ENCODE peak calls at places on chromosomes 6 and 20, in eight cellular contexts. J is GM23338, O is tibial nerve, X is lower lobe of right lung, W is tibial artery, P is upper lobe of right lung, I is A549, G is left ventricle myocardium inferior. A is an unnamed sample. For H3K4me1, the result is how much of the 10 kb centered on the place peaks cover.

GRCh38 chr6:157264701-157265100 is 58.6 kb downstream of the TMEM242 start:
- DNase-seq in P (no peak), J (no peak), G (no peak), I (no peak), O (no peak), X (no peak), W (peak), A (no peak)

GRCh38 chr6:159761135-159761872 is 541 bp upstream of the ACAT2 start:
- DNase-seq in O (no peak), J (peak), X (peak), W (peak), P (peak), I (no peak), G (no peak), A (peak)

GRCh38 chr6:39188577-39188976 is 40.7 kb downstream of the KCNK5 start:
- DNase-seq in W (no peak), X (no peak), O (no peak), P (no peak), J (no peak), I (no peak), G (no peak), A (no peak)

GRCh38 chr20:44065401-44066340 is 121.3 kb downstream of the JPH2 start:
- DNase-seq in O (no peak), X (no peak), W (no peak), G (no peak), J (no peak), I (no peak), P (peak), A (no peak)

GRCh38 chr6:16163535-16164300 is 34.8 kb downstream of the MYLIP start:
- DNase-seq in I (no peak), X (no peak), G (no peak), J (no peak), O (no peak), P (no peak), W (no peak), A (no peak)

GRCh38 chr20:5881714-5882113 is 68.6 kb downstream of the TRMT6 start:
- DNase-seq in I (no peak), J (peak), G (no peak), W (no peak), O (no peak), P (no peak), X (no peak), A (no peak)

GRCh38 chr6:134732761-134733160 is 217.1 kb downstream of the ALDH8A1 start:
- DNase-seq in W (no peak), G (no peak), P (no peak), O (no peak), I (no peak), J (no peak), X (no peak), A (no peak)

GRCh38 chr20:34538671-34539123 is 19.8 kb upstream of the MAP1LC3A start:
- DNase-seq in P (peak), O (no peak), J (peak), I (peak), G (peak), X (peak), W (no peak), A (no peak)

GRCh38 chr6:30360139-30360538 is 15.2 kb downstream of the RPP21 start:
- DNase-seq in I (no peak), P (no peak), G (no peak), J (peak), O (no peak), W (no peak), X (no peak), A (no peak)

GRCh38 chr20:11646359-11646758 is 271.3 kb upstream of the BTBD3 start:
- DNase-seq in I (peak), O (no peak), G (no peak), W (no peak), P (no peak), J (no peak), X (no peak), A (peak)

GRCh38 chr6:83597511-83597910 is 85.2 kb downstream of the PRSS35 start:
- DNase-seq in O (no peak), I (no peak), X (no peak), J (no peak), G (no peak), W (no peak), P (no peak), A (no peak)

GRCh38 chr20:36871640-36872570 is 4.0 kb upstream of the TLDC2 start:
- DNase-seq in G (no peak), X (peak), W (no peak), P (no peak), J (no peak), O (no peak), I (no peak), A (no peak)

GRCh38 chr6:1267057-1267732 is 44.7 kb upstream of the FOXQ1 start:
- DNase-seq in I (peak), W (no peak), X (no peak), P (no peak), J (no peak), O (no peak), G (no peak), A (no peak)

GRCh38 chr20:51378171-51378928 is 164.2 kb downstream of the NFATC2 start:
- DNase-seq in G (no peak), J (peak), W (peak), I (peak), P (peak), O (no peak), X (no peak), A (peak)

GRCh38 chr6:10248378-10248843 is 166.5 kb downstream of the TFAP2A start:
- DNase-seq in X (no peak), W (no peak), O (no peak), G (no peak), J (peak), P (no peak), I (no peak), A (no peak)

GRCh38 chr20:61797200-61797599 is 268.5 kb downstream of the TAF4 start:
- DNase-seq in I (no peak), X (peak), O (no peak), W (no peak), P (no peak), J (peak), G (no peak), A (no peak)

GRCh38 chr20:2859330-2860121 is 13.8 kb upstream of the PTPRA start:
- DNase-seq in P (no peak), W (no peak), X (no peak), J (no peak), I (no peak), G (no peak), O (no peak), A (no peak)

GRCh38 chr6:85997206-85997605 is 354.5 kb upstream of the SYNCRIP start:
- DNase-seq in G (no peak), J (no peak), O (no peak), X (no peak), I (no peak), P (no peak), W (no peak), A (no peak)

GRCh38 chr20:7976015-7976414 is 35.8 kb upstream of the HAO1 start:
- DNase-seq in P (no peak), I (no peak), O (no peak), J (no peak), W (no peak), X (no peak), G (no peak), A (no peak)

GRCh38 chr6:14354919-14355572 is 237.5 kb downstream of the CD83 start:
- DNase-seq in O (peak), J (no peak), W (peak), P (no peak), X (peak), G (peak), I (peak), A (no peak)

GRCh38 chr6:143579703-143580102 is 68.2 kb upstream of the FUCA2 start:
- DNase-seq in O (no peak), G (peak), P (no peak), I (no peak), W (peak), J (no peak), X (no peak), A (no peak)

GRCh38 chr20:44911264-44911921 is 1.5 kb downstream of the PABPC1L start:
- DNase-seq in J (peak), X (peak), W (no peak), I (peak), P (peak), G (no peak), O (no peak), A (peak)

GRCh38 chr20:58296328-58296837 is 13.1 kb upstream of the RAB22A start:
- DNase-seq in I (no peak), J (no peak), W (no peak), X (no peak), O (no peak), G (no peak), P (no peak), A (no peak)

GRCh38 chr6:154403803-154404202 is 47.2 kb upstream of the IPCEF1 start:
- DNase-seq in O (no peak), J (no peak), P (no peak), I (no peak), W (no peak), G (no peak), X (no peak), A (no peak)

GRCh38 chr6:24666097-24666615 is 543 bp downstream of the TDP2 start:
- DNase-seq in X (peak), J (no peak), I (no peak), W (peak), P (peak), O (no peak), G (peak), A (peak)

GRCh38 chr20:650954-651353 is 2.0 kb downstream of the SRXN1 start:
- DNase-seq in G (no peak), I (peak), X (no peak), J (peak), O (no peak), W (no peak), P (no peak), A (no peak)
- TF ChIP-seq CTCF in G (peak), I (no peak), X (no peak), J (no peak), O (no peak), W (no peak), P (no peak), A (peak)

DNA sequence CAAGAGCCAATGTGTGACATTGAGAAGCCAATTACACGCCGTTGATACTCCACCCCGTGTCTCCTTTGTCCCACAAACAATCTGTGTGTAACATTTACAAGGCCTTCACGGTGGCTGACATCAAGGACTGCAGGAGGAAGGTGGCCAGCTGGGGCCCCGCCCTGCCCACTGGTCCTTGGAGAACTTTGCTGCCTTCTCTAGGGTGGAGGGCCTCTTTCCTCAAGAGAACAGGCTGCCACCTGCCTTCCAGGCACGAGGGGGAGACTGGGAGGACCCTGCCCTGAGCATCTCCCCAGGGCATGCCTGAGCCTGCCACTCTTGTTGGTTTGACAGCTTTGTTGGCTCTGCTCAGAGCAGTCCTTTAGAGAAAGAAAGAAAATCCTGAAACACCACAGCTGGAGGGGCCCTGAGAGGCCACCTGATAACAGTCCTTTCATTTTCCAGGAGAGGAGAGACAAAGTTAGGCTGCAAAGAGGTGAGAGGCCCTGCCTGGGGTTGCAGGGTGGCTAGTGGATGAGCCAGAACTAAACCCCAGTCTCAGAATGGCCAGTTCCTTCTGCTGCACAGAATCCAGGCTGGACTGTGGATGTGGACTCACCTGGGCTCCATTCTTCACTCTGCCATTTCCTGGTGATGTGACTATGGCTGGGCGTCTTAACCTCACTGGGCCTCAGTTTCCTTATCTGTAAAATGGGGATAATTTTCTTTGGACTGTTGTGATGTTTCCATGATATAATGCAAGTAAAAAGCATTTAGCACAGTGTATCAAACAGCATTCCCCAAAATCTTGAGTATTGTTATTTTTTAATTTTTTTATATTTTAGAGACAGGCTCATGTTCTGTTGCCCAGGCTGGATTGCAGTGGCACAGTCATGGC is 5.7 kb upstream of the IP6K3 start:
- DNase-seq in P (no peak), G (no peak), O (no peak), J (no peak), W (no peak), X (no peak), I (no peak), A (no peak)
- H3K4me1 ChIP-seq in P (under half), G (under half), O (under half), J (under half), W (under half), X (under half), I (under half), A (under half)

DNA sequence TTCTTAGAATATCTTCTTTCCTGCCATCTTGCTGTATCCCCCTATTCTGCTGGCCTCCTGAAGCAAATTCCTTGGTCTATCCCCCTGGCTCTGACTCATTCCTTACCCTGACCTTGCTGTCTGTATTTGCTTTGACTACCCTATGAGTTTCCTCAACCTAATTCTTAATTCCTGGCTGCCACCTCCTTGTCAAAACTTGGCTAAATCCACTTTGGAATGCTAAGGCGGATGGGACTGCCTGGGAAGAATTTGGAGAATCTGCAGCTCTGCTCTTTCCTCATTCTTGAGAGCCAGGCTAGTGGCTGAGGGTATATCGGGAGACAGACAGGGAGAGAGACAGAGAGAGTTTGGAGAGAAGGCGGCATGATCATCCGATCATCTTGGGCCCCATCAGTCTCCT is 24.4 kb downstream of the CAP2 start:
- DNase-seq in O (no peak), W (no peak), I (peak), G (no peak), J (peak), P (no peak), X (no peak), A (no peak)
- H3K4me3 ChIP-seq in O (no peak), W (peak), I (peak), G (peak), J (no peak), P (no peak), X (no peak), A (no peak)

DNA sequence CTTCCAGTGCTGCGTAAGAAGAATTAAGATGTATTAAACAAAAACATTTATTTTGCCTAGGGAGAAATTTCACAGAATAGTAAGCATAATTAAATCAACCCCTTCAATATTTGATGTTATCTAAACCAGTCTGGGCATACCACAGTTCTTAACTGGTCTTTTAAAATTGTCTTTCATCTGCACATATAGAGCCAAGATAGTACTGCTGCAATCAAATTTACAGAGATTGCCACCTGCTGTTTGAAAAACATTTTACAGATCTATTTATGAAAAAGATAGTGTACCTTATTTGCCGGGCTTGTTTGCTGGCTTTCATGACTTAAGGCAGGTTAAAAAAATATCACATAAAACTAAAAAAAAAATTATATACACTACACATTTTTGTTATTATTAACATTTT is 323.2 kb downstream of the ADGRB3 start:
- DNase-seq in J (no peak), X (no peak), P (no peak), I (peak), G (no peak), W (no peak), O (no peak), A (no peak)
- TF ChIP-seq CTCF in J (peak), X (no peak), P (peak), I (peak), G (peak), W (no peak), O (peak), A (no peak)